ENCODE peak calls at places on chromosomes 1 and 21, in nine cellular contexts. A, J, P, C, G, U, E, H and Z are unnamed samples.

GRCh38 chr1:64826991-64827390 is 82.1 kb downstream of the RAVER2 start:
- DNase-seq in P (no peak), U (no peak), E (no peak), H (no peak), J (no peak), G (no peak), A (no peak), C (no peak), Z (no peak)

GRCh38 chr1:154742586-154742985 is 127.5 kb downstream of the KCNN3 start:
- DNase-seq in G (no peak), C (no peak), A (no peak), U (no peak), H (no peak), P (no peak), J (no peak), E (no peak), Z (no peak)

GRCh38 chr1:185408675-185409270 is 91.7 kb upstream of the IVNS1ABP start:
- DNase-seq in P (no peak), E (no peak), J (no peak), C (no peak), H (no peak), U (no peak), A (no peak), G (no peak), Z (no peak)

GRCh38 chr1:99645199-99645598 is 714 bp upstream of the PALMD start:
- DNase-seq in H (peak; percentile 78), J (peak; percentile 76), U (no peak), A (no peak), E (no peak), G (peak; percentile 54), C (peak; percentile 67), P (no peak), Z (no peak)

GRCh38 chr1:5986018-5986417 is 6.2 kb downstream of the NPHP4 start:
- DNase-seq in U (no peak), E (no peak), P (no peak), J (no peak), G (peak; percentile 19), A (no peak), C (no peak), H (no peak), Z (peak; percentile 7)

GRCh38 chr1:237012789-237013383 is 8.6 kb upstream of the MT1HL1 start:
- DNase-seq in G (peak; percentile 19), U (no peak), E (no peak), A (no peak), H (no peak), J (peak; percentile 4), P (peak; percentile 81), C (no peak), Z (no peak)

GRCh38 chr1:18882511-18882910 is 19.8 kb downstream of the ALDH4A1 start:
- DNase-seq in P (no peak), G (no peak), E (no peak), U (no peak), A (no peak), H (no peak), C (no peak), J (no peak), Z (no peak)

GRCh38 chr1:79304131-79304530 is 297.6 kb upstream of the ADGRL4 start:
- DNase-seq in A (no peak), E (no peak), P (no peak), G (no peak), C (no peak), H (no peak), J (no peak), U (no peak), Z (no peak)

GRCh38 chr1:17587693-17588047 is 48.2 kb downstream of the ARHGEF10L start:
- DNase-seq in H (no peak), G (no peak), A (no peak), E (peak; percentile 56), J (peak; percentile 75), P (no peak), U (peak; percentile 90), C (peak; percentile 69), Z (no peak)

GRCh38 chr21:34812510-34813265 is 143.9 kb downstream of the CLIC6 start:
- DNase-seq in H (no peak), P (no peak), G (no peak), E (no peak), J (peak; percentile 78), U (no peak), A (no peak), C (no peak), Z (no peak)

GRCh38 chr1:36089393-36090121 is 865 bp downstream of the ADPRS start:
- DNase-seq in J (no peak), C (no peak), U (peak; percentile 74), E (peak; percentile 37), P (no peak), A (peak; percentile 43), H (no peak), G (no peak), Z (no peak)

GRCh38 chr1:220198186-220199005 is 73.9 kb downstream of the RAB3GAP2 start:
- DNase-seq in G (no peak), P (no peak), J (no peak), E (no peak), A (no peak), C (no peak), U (no peak), H (no peak), Z (no peak)
- H3K27ac ChIP-seq in G (no peak overlapping the region), P (no peak overlapping the region), J (no peak overlapping the region), E (no peak overlapping the region), A (no peak overlapping the region), C (no peak overlapping the region), U (peak overlapping the region; percentile 40), H (no peak overlapping the region), Z (no peak overlapping the region)

DNA sequence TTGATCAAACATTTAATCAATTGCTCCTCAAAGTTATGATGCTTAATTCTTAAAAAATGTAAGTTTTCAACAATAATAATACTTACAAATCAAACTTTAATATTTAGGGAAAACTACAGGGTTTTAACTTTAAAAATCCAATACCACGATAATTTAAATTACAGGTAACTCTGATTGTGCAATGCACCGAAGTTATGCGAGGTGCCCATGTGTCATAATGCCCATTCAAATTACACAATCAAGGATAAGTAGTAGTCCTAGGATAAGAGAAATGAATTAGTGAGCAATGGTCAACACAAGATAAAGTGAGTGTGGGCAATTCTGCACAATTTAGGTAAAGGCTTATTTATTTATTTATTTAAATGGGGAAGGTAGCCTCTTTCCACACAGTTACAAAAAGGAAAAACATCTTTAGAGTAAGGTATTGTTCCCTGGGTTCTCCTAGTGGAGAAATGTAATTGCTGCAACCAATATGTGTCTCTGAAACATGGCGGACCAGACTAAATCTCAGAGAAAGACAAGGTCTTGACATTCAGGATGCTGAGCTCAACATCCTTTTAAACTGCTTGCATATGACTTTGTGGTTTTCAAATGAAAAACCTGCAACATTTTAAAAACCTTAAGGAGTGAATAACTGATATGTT is 164.2 kb downstream of the TTLL7 start:
- DNase-seq in H (no peak), P (no peak), J (no peak), A (no peak), E (no peak), G (no peak), U (peak; percentile 44), C (no peak), Z (no peak)
- TF ChIP-seq CTCF in H (no peak), P (no peak), J (no peak), A (no peak), E (peak; percentile 1), G (no peak), U (no peak), C (no peak), Z (no peak)

GRCh38 chr1:53210352-53210751 is 10.1 kb downstream of the CZIB start:
- DNase-seq in P (no peak), C (no peak), E (no peak), G (no peak), U (no peak), A (no peak), J (no peak), H (no peak), Z (no peak)
- H3K36me3 ChIP-seq in P (peaks cover 98% of the 10 kb centered on the region), C (peaks cover 4% of the 10 kb centered on the region), E (peaks cover 35% of the 10 kb centered on the region), G (peaks cover 2% of the 10 kb centered on the region), U (peaks cover 50% of the 10 kb centered on the region), A (peaks cover 86% of the 10 kb centered on the region), J (peaks cover 59% of the 10 kb centered on the region), H (peaks cover 95% of the 10 kb centered on the region), Z (peaks cover 70% of the 10 kb centered on the region)

GRCh38 chr1:220184503-220184902 is 87.8 kb downstream of the RAB3GAP2 start:
- DNase-seq in H (no peak), P (no peak), E (no peak), C (no peak), J (no peak), G (no peak), U (no peak), A (no peak), Z (no peak)

GRCh38 chr1:220186752-220187151 is 85.5 kb downstream of the RAB3GAP2 start:
- DNase-seq in E (no peak), G (no peak), J (no peak), P (no peak), A (no peak), C (no peak), H (no peak), U (no peak), Z (no peak)

DNA sequence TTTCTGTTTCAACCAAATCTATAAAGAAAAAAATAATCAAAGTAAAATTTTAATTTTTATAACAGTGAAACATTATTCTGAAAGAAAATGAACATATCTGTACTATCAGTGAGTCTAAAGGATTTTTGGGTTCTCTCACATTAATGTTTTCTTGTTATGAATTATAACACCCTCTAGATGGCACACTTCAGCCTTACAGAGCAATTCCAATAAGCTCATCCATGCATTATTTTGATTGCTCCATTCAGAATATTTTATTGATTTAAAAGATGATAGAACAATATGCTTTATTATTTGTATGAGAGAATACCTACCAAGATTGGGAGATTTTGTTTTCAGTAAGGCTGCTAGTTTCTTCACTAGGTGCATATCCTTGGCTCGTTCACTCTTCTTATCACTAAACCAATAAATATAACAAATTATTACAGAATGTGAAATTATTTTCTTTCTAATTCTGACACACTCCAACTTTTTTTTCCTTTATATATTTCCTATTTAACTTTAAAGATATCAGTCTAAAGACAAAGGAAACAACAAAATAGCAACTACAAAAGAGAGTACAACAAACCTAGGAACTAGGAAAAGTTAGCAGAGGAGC is 82.4 kb downstream of the RAB3GAP2 start:
- DNase-seq in P (no peak), J (peak; percentile 16), C (no peak), A (no peak), H (no peak), U (no peak), G (no peak), E (peak; percentile 18), Z (no peak)
- H3K27ac ChIP-seq in P (no peak overlapping the region), J (no peak overlapping the region), C (no peak overlapping the region), A (no peak overlapping the region), H (no peak overlapping the region), U (no peak overlapping the region), G (no peak overlapping the region), E (no peak overlapping the region), Z (no peak overlapping the region)

DNA sequence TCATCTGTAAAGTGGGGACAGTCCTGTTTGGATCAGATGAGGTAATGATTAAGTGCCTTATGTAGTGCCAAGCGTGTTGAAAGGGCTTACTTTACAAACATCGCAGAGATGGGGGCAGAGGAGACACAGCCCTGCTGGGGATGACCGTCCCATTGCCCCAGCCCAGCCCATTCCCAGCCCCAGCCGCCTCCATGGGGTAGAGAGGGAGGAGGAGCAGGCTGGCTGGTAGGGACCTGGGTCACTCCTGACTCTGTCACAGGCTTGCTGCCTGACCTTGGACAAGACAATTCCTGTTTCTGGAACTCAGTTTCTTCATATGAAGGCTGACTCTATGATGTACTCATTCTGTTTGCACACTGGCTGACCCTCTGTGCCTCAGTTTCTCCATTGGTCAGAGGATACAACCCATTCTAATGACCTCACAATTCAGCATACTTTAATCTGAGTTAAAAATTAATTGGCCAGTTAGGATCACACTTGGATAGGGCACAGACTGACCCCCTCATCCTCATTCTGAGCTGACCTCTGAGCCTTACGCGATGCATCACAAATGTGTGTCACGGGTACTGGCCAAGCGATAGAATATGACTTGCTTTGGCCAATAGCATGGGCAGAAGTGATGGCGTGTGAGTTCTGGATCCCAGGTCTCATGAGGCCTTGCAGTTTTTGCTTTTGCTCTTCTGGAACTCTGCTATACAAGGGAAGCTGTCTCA is 91.1 kb downstream of the PTPRU start:
- DNase-seq in H (no peak), J (no peak), U (no peak), P (no peak), G (no peak), E (no peak), C (no peak), A (no peak), Z (no peak)
- TF ChIP-seq CTCF in H (no peak), J (no peak), U (no peak), P (no peak), G (no peak), E (no peak), C (no peak), A (no peak), Z (no peak)